ENCODE peak calls at places on chromosomes 4 and X, in eight cellular contexts. K, E, O, H, C, L, S and W are unnamed samples.

GRCh38 chr4:46123872-46124755 is at the start of gene GABRG1:
- DNase-seq in K (no peak), E (no peak), O (no peak), H (peak), C (no peak), L (no peak), S (peak), W (no peak)

GRCh38 chrX:19721726-19722370 is 165.6 kb downstream of the SH3KBP1 start:
- DNase-seq in K (no peak), E (no peak), O (no peak), H (no peak), C (no peak), L (no peak), S (no peak), W (no peak)

GRCh38 chr4:173505924-173506779 is 23.9 kb downstream of the HAND2 start:
- DNase-seq in K (peak), E (no peak), O (peak), H (peak), C (peak), L (no peak), S (peak), W (peak)

GRCh38 chrX:1502241-1502640 is 34.7 kb downstream of the P2RY8 start:
- DNase-seq in K (no peak), E (peak), O (no peak), H (no peak), C (no peak), L (peak), S (no peak), W (peak)

GRCh38 chr4:85778809-85779124 is 303.8 kb downstream of the ARHGAP24 start:
- DNase-seq in K (no peak), E (no peak), O (no peak), H (no peak), C (peak), L (no peak), S (no peak), W (peak)

GRCh38 chr4:105462042-105462421 is 11.8 kb downstream of the PPA2 start:
- DNase-seq in K (no peak), E (no peak), O (no peak), H (no peak), C (no peak), L (no peak), S (no peak), W (no peak)

GRCh38 chrX:129768186-129768585 is 11.6 kb upstream of the SASH3 start:
- DNase-seq in K (no peak), E (no peak), O (no peak), H (no peak), C (no peak), L (no peak), S (no peak), W (no peak)

GRCh38 chrX:20693071-20693470 is 426.4 kb upstream of the RPS6KA3 start:
- DNase-seq in K (no peak), E (no peak), O (no peak), H (no peak), C (peak), L (no peak), S (no peak), W (no peak)

GRCh38 chrX:131762802-131763234 is 218.9 kb downstream of the OR13H1 start:
- DNase-seq in K (peak), E (peak), O (peak), H (no peak), C (peak), L (peak), S (no peak), W (peak)

GRCh38 chrX:123899701-123900100 is 39.8 kb downstream of the XIAP start:
- DNase-seq in K (no peak), E (no peak), O (no peak), H (no peak), C (peak), L (no peak), S (no peak), W (no peak)

GRCh38 chr4:8640816-8641215 is 48.3 kb downstream of the CPZ start:
- DNase-seq in K (no peak), E (no peak), O (no peak), H (no peak), C (no peak), L (no peak), S (no peak), W (no peak)

GRCh38 chr4:56086073-56086521 is 137.4 kb downstream of the CEP135 start:
- DNase-seq in K (no peak), E (no peak), O (no peak), H (no peak), C (no peak), L (no peak), S (peak), W (no peak)

DNA sequence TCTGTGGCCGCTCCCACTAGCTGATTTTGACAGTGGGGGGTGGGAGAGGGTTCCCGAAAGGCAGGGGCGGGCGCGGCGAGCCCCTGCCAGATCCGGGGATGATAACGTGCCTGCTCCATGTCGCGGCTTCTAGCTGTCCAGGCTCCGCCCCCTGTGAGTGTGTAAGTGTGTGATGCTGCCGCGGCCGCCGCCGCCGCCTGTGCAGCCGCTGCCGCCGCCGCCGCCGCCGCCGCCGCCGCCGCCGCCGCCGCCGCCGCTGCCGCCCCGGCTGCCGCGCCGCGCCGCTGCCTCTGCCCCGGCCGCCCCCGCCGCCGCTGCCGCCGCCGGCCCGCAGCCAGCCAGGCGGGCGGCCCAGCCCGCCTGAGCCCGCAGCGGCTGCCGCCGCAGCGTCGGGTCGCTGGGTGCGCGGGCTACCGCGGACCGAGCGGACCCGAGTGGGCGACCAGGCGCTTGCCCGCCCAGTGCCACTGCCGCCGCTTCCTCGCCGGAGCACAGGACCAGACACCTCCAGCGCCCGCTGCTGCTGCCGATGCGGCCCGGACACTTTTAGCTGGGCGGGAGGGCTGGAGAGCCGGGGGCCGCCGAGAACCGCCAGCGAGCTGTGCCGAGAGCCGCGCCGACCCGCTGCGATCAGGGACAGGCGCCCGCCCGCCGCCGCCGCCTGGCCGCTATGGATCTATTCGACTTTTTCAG is at the start of gene AFF2:
- DNase-seq in K (peak), E (peak), O (peak), H (peak), C (peak), L (no peak), S (peak), W (peak)
- TF ChIP-seq CTCF in K (no peak), E (no peak), O (no peak), H (no peak), C (no peak), L (no peak), S (no peak), W (no peak)

GRCh38 chr4:65665951-65666523 is 4.3 kb downstream of the EPHA5 start:
- DNase-seq in K (no peak), E (no peak), O (no peak), H (no peak), C (no peak), L (no peak), S (peak), W (no peak)
- H3K4me3 ChIP-seq in K (no peak), E (no peak), O (no peak), H (no peak), C (no peak), L (no peak), S (no peak), W (no peak)

GRCh38 chr4:134243742-134244713 is 42.4 kb upstream of the PABPC4L start:
- DNase-seq in K (no peak), E (no peak), O (no peak), H (peak), C (no peak), L (no peak), S (no peak), W (no peak)
- TF ChIP-seq CTCF in K (no peak), E (no peak), O (no peak), H (no peak), C (no peak), L (no peak), S (no peak), W (no peak)

DNA sequence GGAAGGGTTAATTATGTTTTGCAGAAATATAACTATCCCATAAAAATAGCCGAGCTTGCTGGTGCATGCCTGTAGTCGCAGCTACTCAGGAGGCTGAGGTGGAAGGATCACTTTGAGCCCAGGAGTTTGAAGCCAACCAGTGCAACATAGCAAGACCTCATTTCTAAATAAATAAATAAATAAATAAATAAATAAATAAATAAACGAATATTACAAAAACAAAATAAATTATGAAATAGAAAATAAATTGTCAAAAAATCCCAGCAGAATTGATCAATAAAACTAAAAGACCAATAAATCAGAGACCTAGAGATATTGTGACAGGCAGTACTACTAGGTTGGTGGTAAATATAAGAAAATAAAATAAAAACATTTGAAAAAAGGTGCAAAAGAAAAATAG is 6.7 kb upstream of the ARL13A start:
- DNase-seq in K (no peak), E (no peak), O (no peak), H (no peak), C (no peak), L (no peak), S (no peak), W (no peak)
- H3K4me3 ChIP-seq in K (no peak), E (no peak), O (no peak), H (no peak), C (no peak), L (no peak), S (no peak), W (no peak)

GRCh38 chr4:123994917-123995316 is 598.3 kb downstream of the SPRY1 start:
- DNase-seq in K (no peak), E (no peak), O (no peak), H (no peak), C (no peak), L (no peak), S (no peak), W (no peak)
- TF ChIP-seq CTCF in K (no peak), E (peak), O (peak), H (no peak), C (no peak), L (no peak), S (peak), W (peak)

DNA sequence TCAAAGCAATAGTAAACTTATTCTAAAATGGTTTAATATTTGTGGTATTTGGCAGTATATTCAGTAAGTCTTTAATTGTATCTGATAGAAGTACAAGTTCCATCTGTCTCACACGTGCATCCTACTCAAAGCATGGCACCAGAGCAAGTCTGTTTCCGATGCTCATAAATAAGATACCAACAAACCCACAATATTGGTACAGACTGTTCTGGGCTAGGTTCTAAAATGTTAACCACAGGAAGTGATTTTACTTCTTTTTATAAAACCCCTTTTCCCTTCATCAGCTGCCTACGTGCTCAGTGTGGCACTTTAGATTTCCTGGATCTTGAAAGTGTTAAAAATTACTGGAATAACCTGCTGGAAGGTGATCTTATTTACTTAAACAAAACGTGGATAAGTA is 165.1 kb downstream of the CFAP299 start:
- DNase-seq in K (no peak), E (no peak), O (no peak), H (no peak), C (peak), L (no peak), S (no peak), W (no peak)
- H3K4me3 ChIP-seq in K (no peak), E (no peak), O (no peak), H (no peak), C (no peak), L (no peak), S (no peak), W (no peak)

GRCh38 chrX:150451953-150452352 is 88.8 kb downstream of the MAMLD1 start:
- DNase-seq in K (no peak), E (no peak), O (no peak), H (no peak), C (no peak), L (no peak), S (no peak), W (no peak)

GRCh38 chrX:150446995-150447394 is 83.9 kb downstream of the MAMLD1 start:
- DNase-seq in K (no peak), E (no peak), O (no peak), H (no peak), C (peak), L (no peak), S (no peak), W (no peak)

GRCh38 chrX:150450519-150451177 is 87.5 kb downstream of the MAMLD1 start:
- DNase-seq in K (no peak), E (no peak), O (no peak), H (no peak), C (no peak), L (no peak), S (no peak), W (no peak)

GRCh38 chrX:150449313-150449712 is 86.2 kb downstream of the MAMLD1 start:
- DNase-seq in K (no peak), E (no peak), O (no peak), H (no peak), C (no peak), L (no peak), S (no peak), W (peak)

GRCh38 chrX:150446151-150446550 is 83.0 kb downstream of the MAMLD1 start:
- DNase-seq in K (no peak), E (no peak), O (no peak), H (no peak), C (no peak), L (no peak), S (peak), W (no peak)
- TF ChIP-seq CTCF in K (no peak), E (no peak), O (no peak), H (no peak), C (no peak), L (no peak), S (no peak), W (no peak)

GRCh38 chrX:153333271-153333670 is 682 bp upstream of the ZNF275 start:
- DNase-seq in K (no peak), E (no peak), O (no peak), H (no peak), C (peak), L (no peak), S (no peak), W (no peak)
- H3K4me3 ChIP-seq in K (peak), E (no peak), O (peak), H (peak), C (peak), L (no peak), S (peak), W (no peak)